ENCODE peak calls at places on chromosome 1, in five cellular contexts. One of them, this sample, is unnamed.

GRCh38 chr1:221331263-221332183 is 410.4 kb downstream of the DUSP10 start:
- DNase-seq in tibial artery: no peak
- DNase-seq in RWPE2: no peak
- DNase-seq in stomach: no peak
- DNase-seq in mesendoderm: no peak
- DNase-seq in this sample: no peak

GRCh38 chr1:216422821-216423529 is at the start of gene USH2A:
- DNase-seq in tibial artery: no peak
- DNase-seq in RWPE2: no peak
- DNase-seq in stomach: no peak
- DNase-seq in mesendoderm: peak; percentile 54
- DNase-seq in this sample: no peak

GRCh38 chr1:192892934-192893333 is 84.1 kb downstream of the RGS2 start:
- DNase-seq in tibial artery: no peak
- DNase-seq in RWPE2: no peak
- DNase-seq in stomach: no peak
- DNase-seq in mesendoderm: no peak
- DNase-seq in this sample: no peak

GRCh38 chr1:206821493-206821892 is 43.9 kb upstream of the IL20 start:
- DNase-seq in tibial artery: no peak
- DNase-seq in RWPE2: no peak
- DNase-seq in stomach: no peak
- DNase-seq in mesendoderm: no peak
- DNase-seq in this sample: no peak

GRCh38 chr1:116881879-116882520 is 27.7 kb upstream of the PTGFRN start:
- DNase-seq in tibial artery: peak; percentile 73
- DNase-seq in RWPE2: no peak
- DNase-seq in stomach: peak; percentile 36
- DNase-seq in mesendoderm: peak; percentile 85
- DNase-seq in this sample: peak; percentile 15

GRCh38 chr1:27122652-27123051 is 32.3 kb downstream of the SLC9A1 start:
- DNase-seq in tibial artery: peak; percentile 71
- DNase-seq in RWPE2: no peak
- DNase-seq in stomach: peak; percentile 68
- DNase-seq in mesendoderm: peak; percentile 88
- DNase-seq in this sample: peak; percentile 75

GRCh38 chr1:79849388-79849787 is 842.9 kb upstream of the ADGRL4 start:
- DNase-seq in tibial artery: no peak
- DNase-seq in RWPE2: no peak
- DNase-seq in stomach: no peak
- DNase-seq in mesendoderm: no peak
- DNase-seq in this sample: no peak

GRCh38 chr1:99728494-99729235 is 37.8 kb downstream of the FRRS1 start:
- DNase-seq in tibial artery: no peak
- DNase-seq in RWPE2: no peak
- DNase-seq in stomach: no peak
- DNase-seq in mesendoderm: peak; percentile 78
- DNase-seq in this sample: peak; percentile 13

GRCh38 chr1:195831789-195832188 is 776.5 kb downstream of the KCNT2 start:
- DNase-seq in tibial artery: no peak
- DNase-seq in RWPE2: no peak
- DNase-seq in stomach: no peak
- DNase-seq in mesendoderm: no peak
- DNase-seq in this sample: no peak

GRCh38 chr1:228093050-228093906 is 9.8 kb downstream of the C1orf35 start:
- DNase-seq in tibial artery: no peak
- DNase-seq in RWPE2: no peak
- DNase-seq in stomach: peak; percentile 21
- DNase-seq in mesendoderm: no peak
- DNase-seq in this sample: no peak

GRCh38 chr1:39833616-39834015 is 45.0 kb upstream of the BMP8B start:
- DNase-seq in tibial artery: no peak
- DNase-seq in RWPE2: no peak
- DNase-seq in stomach: no peak
- DNase-seq in mesendoderm: no peak
- DNase-seq in this sample: no peak

GRCh38 chr1:206834711-206835110 is 30.7 kb upstream of the IL20 start:
- DNase-seq in tibial artery: peak; percentile 30
- DNase-seq in RWPE2: no peak
- DNase-seq in stomach: no peak
- DNase-seq in mesendoderm: peak; percentile 40
- DNase-seq in this sample: peak; percentile 23

GRCh38 chr1:241045659-241046058 is 311.3 kb downstream of the RGS7 start:
- DNase-seq in tibial artery: no peak
- DNase-seq in RWPE2: no peak
- DNase-seq in stomach: no peak
- DNase-seq in mesendoderm: no peak
- DNase-seq in this sample: no peak

GRCh38 chr1:34190692-34191091 is 14.0 kb downstream of the C1orf94 start:
- DNase-seq in tibial artery: no peak
- DNase-seq in RWPE2: no peak
- DNase-seq in stomach: no peak
- DNase-seq in mesendoderm: no peak
- DNase-seq in this sample: no peak

GRCh38 chr1:231964955-231965354 is 338.4 kb downstream of the DISC1 start:
- DNase-seq in tibial artery: no peak
- DNase-seq in RWPE2: no peak
- DNase-seq in stomach: no peak
- DNase-seq in mesendoderm: no peak
- DNase-seq in this sample: no peak

GRCh38 chr1:2906105-2906504 is 104.6 kb upstream of the TTC34 start:
- DNase-seq in tibial artery: no peak
- DNase-seq in RWPE2: no peak
- DNase-seq in stomach: no peak
- DNase-seq in mesendoderm: no peak
- DNase-seq in this sample: no peak

GRCh38 chr1:225467193-225468020 is 39.6 kb upstream of the LBR start:
- DNase-seq in tibial artery: peak; percentile 67
- DNase-seq in RWPE2: no peak
- DNase-seq in stomach: peak; percentile 63
- DNase-seq in mesendoderm: no peak
- DNase-seq in this sample: no peak

GRCh38 chr1:203628997-203629508 is 2.4 kb downstream of the ATP2B4 start:
- DNase-seq in tibial artery: no peak
- DNase-seq in RWPE2: no peak
- DNase-seq in stomach: no peak
- DNase-seq in mesendoderm: no peak
- DNase-seq in this sample: no peak

GRCh38 chr1:10528066-10529014 is 53.6 kb downstream of the PEX14 start:
- DNase-seq in tibial artery: no peak
- DNase-seq in RWPE2: no peak
- DNase-seq in stomach: peak; percentile 64
- DNase-seq in mesendoderm: peak; percentile 94
- DNase-seq in this sample: peak; percentile 92

GRCh38 chr1:181190362-181191035 is 102.0 kb downstream of the IER5 start:
- DNase-seq in tibial artery: no peak
- DNase-seq in RWPE2: no peak
- DNase-seq in stomach: no peak
- DNase-seq in mesendoderm: peak; percentile 43
- DNase-seq in this sample: no peak

GRCh38 chr1:221813887-221814286 is 72.0 kb upstream of the DUSP10 start:
- DNase-seq in tibial artery: no peak
- DNase-seq in RWPE2: no peak
- DNase-seq in stomach: no peak
- DNase-seq in mesendoderm: no peak
- DNase-seq in this sample: no peak

GRCh38 chr1:74368335-74368734 is 133.1 kb downstream of the TNNI3K start:
- DNase-seq in tibial artery: no peak
- DNase-seq in RWPE2: no peak
- DNase-seq in stomach: no peak
- DNase-seq in mesendoderm: no peak
- DNase-seq in this sample: no peak

GRCh38 chr1:67726224-67726623 is 41.2 kb downstream of the GADD45A start:
- DNase-seq in tibial artery: no peak
- DNase-seq in RWPE2: no peak
- DNase-seq in stomach: no peak
- DNase-seq in mesendoderm: no peak
- DNase-seq in this sample: peak; percentile 29

GRCh38 chr1:224696891-224697765 is 81.0 kb downstream of the CNIH3 start:
- DNase-seq in tibial artery: no peak
- DNase-seq in RWPE2: no peak
- DNase-seq in stomach: no peak
- DNase-seq in mesendoderm: peak; percentile 17
- DNase-seq in this sample: peak; percentile 50

GRCh38 chr1:214582289-214582891 is 20.6 kb upstream of the CENPF start:
- DNase-seq in tibial artery: no peak
- DNase-seq in RWPE2: no peak
- DNase-seq in stomach: no peak
- DNase-seq in mesendoderm: peak; percentile 64
- DNase-seq in this sample: peak; percentile 17

GRCh38 chr1:5267603-5268235 is 613.3 kb downstream of the AJAP1 start:
- DNase-seq in tibial artery: peak; percentile 18
- DNase-seq in RWPE2: no peak
- DNase-seq in stomach: no peak
- DNase-seq in mesendoderm: peak; percentile 31
- DNase-seq in this sample: no peak

GRCh38 chr1:155093938-155094621 is 15.4 kb downstream of the EFNA3 start:
- DNase-seq in tibial artery: no peak
- DNase-seq in RWPE2: no peak
- DNase-seq in stomach: no peak
- DNase-seq in mesendoderm: peak; percentile 70
- DNase-seq in this sample: no peak

GRCh38 chr1:26887125-26887524 is 3.0 kb downstream of the GPN2 start:
- DNase-seq in tibial artery: no peak
- DNase-seq in RWPE2: no peak
- DNase-seq in stomach: no peak
- DNase-seq in mesendoderm: peak; percentile 46
- DNase-seq in this sample: no peak

GRCh38 chr1:192905049-192905448 is 96.2 kb downstream of the RGS2 start:
- DNase-seq in tibial artery: no peak
- DNase-seq in RWPE2: no peak
- DNase-seq in stomach: no peak
- DNase-seq in mesendoderm: no peak
- DNase-seq in this sample: no peak

DNA sequence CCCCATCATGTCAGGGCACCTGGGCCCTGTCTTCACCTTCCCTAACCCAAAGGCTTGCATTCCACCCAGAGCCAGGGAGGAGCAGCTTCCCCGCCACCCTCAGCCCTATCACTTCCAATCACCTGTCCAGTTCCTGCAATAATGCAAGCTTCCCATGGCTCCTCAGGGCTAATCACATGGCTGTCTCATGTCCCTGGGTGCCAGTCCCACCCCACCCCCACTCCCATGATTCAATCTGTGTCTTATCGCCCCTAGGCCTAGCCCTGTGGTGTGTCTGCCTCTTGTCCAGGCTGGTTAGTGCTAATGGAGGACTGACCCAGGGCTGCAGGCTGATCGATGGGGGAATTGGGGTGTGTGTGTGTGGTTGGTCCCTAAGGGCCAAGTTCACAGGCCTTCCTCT is 11.0 kb upstream of the PEAR1 start:
- DNase-seq in tibial artery: no peak
- DNase-seq in RWPE2: no peak
- DNase-seq in stomach: no peak
- DNase-seq in mesendoderm: no peak
- DNase-seq in this sample: no peak
- H3K27me3 ChIP-seq in tibial artery: no peaks in the 10 kb centered on the region
- H3K27me3 ChIP-seq in RWPE2: no peaks in the 10 kb centered on the region
- H3K27me3 ChIP-seq in stomach: peaks cover 99% of the 10 kb centered on the region
- H3K27me3 ChIP-seq in mesendoderm: no peaks in the 10 kb centered on the region
- H3K27me3 ChIP-seq in this sample: no peaks in the 10 kb centered on the region

GRCh38 chr1:201036188-201036834 is 12.8 kb upstream of the KIF21B start:
- DNase-seq in tibial artery: no peak
- DNase-seq in RWPE2: no peak
- DNase-seq in stomach: no peak
- DNase-seq in mesendoderm: no peak
- DNase-seq in this sample: no peak

GRCh38 chr1:201028473-201028889 is 5.0 kb upstream of the KIF21B start:
- DNase-seq in tibial artery: peak; percentile 56
- DNase-seq in RWPE2: no peak
- DNase-seq in stomach: no peak
- DNase-seq in mesendoderm: no peak
- DNase-seq in this sample: no peak

GRCh38 chr1:201026746-201027145 is 3.2 kb upstream of the KIF21B start:
- DNase-seq in tibial artery: no peak
- DNase-seq in RWPE2: no peak
- DNase-seq in stomach: no peak
- DNase-seq in mesendoderm: no peak
- DNase-seq in this sample: no peak

DNA sequence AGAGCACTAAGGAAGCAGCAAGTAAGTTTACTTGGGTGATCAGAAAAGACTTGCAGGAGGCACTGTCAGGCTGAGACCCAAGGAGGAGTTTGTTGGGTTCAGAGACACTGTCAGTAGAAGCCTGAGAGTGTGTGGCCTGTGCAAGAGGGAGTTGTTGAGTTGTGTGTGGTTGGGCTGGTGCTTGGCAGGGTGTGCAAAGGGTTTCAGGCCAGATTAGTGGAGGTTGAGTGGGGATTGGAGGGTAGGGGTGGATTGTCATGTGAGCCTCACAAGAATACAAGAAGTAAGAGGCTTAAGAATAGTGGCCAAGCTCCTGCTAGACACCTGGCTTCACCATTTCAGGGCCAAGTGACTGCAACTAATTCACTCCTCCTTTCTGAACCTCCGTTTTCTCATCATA is 8.9 kb upstream of the KIF21B start:
- DNase-seq in tibial artery: no peak
- DNase-seq in RWPE2: no peak
- DNase-seq in stomach: no peak
- DNase-seq in mesendoderm: no peak
- DNase-seq in this sample: no peak
- H3K27me3 ChIP-seq in tibial artery: no peaks in the 10 kb centered on the region
- H3K27me3 ChIP-seq in RWPE2: no peaks in the 10 kb centered on the region
- H3K27me3 ChIP-seq in stomach: no peaks in the 10 kb centered on the region
- H3K27me3 ChIP-seq in mesendoderm: no peaks in the 10 kb centered on the region
- H3K27me3 ChIP-seq in this sample: no peaks in the 10 kb centered on the region

DNA sequence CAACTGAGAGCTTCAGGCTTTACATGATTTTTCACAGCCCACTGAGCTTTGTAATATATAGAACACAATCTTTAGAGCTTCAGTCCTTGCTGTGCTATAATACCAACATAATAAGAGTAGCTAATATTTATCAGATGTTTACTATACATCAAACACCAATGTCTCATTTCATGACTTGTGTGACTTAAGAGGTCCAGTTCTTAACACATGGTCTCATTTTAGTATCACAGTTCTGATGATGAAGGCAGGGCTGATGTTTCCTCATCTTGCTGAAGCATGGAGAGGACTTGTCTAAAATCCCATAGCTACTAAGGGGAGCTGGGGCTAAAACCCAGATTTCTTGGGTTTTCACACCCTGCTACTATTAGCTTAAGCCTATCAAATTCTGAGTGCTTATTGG is 5.5 kb downstream of the MTR start:
- DNase-seq in tibial artery: no peak
- DNase-seq in RWPE2: no peak
- DNase-seq in stomach: no peak
- DNase-seq in mesendoderm: no peak
- DNase-seq in this sample: no peak
- H3K27me3 ChIP-seq in tibial artery: no peaks in the 10 kb centered on the region
- H3K27me3 ChIP-seq in RWPE2: no peaks in the 10 kb centered on the region
- H3K27me3 ChIP-seq in stomach: no peaks in the 10 kb centered on the region
- H3K27me3 ChIP-seq in mesendoderm: no peaks in the 10 kb centered on the region
- H3K27me3 ChIP-seq in this sample: no peaks in the 10 kb centered on the region

DNA sequence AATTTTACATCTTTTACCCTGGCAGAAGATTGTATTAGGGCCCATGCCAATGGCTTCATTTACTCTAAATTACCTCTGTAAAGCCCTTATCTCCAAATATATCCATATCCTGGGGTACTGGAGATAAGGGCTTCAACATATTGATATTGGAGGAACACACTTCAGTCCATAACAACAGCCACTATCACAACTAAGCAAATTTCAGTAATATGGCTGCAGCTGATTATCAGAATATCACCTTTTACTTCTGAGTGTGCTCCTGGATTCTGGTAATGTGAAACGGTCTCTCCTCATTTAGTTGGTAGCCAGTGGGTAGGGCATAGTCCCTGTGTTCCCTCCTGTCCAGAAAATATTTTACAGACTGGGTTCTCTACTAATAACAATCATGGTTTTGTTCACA is 53.3 kb downstream of the IVNS1ABP start:
- DNase-seq in tibial artery: no peak
- DNase-seq in RWPE2: no peak
- DNase-seq in stomach: no peak
- DNase-seq in mesendoderm: no peak
- DNase-seq in this sample: no peak
- H3K27me3 ChIP-seq in tibial artery: no peaks in the 10 kb centered on the region
- H3K27me3 ChIP-seq in RWPE2: no peaks in the 10 kb centered on the region
- H3K27me3 ChIP-seq in stomach: no peaks in the 10 kb centered on the region
- H3K27me3 ChIP-seq in mesendoderm: no peaks in the 10 kb centered on the region
- H3K27me3 ChIP-seq in this sample: no peaks in the 10 kb centered on the region